ENCODE peak calls at places on chromosomes 5 and 9, in ten cellular contexts. M, Q, D, O, Y, E, N, I, T and K are unnamed samples.

GRCh38 chr5:118791986-118792734 is 196.2 kb downstream of the DTWD2 start:
- DNase-seq in E (peak), Q (peak), I (peak), N (peak), D (peak), M (peak), T (no peak), Y (peak), O (no peak), K (peak)

GRCh38 chr5:61918606-61919005 is 387.4 kb upstream of the KIF2A start:
- DNase-seq in I (no peak), O (no peak), E (no peak), T (no peak), Q (no peak), Y (no peak), D (no peak), M (no peak), N (no peak), K (no peak)

GRCh38 chr9:86575137-86575536 is 220.9 kb upstream of the TUT7 start:
- DNase-seq in Q (no peak), I (no peak), D (no peak), N (no peak), M (no peak), T (no peak), Y (no peak), O (no peak), E (no peak), K (no peak)

GRCh38 chr9:68507098-68507795 is 33.4 kb downstream of the TMEM252 start:
- DNase-seq in D (peak), N (no peak), Q (no peak), E (peak), T (no peak), O (no peak), Y (no peak), I (no peak), M (no peak), K (peak)

GRCh38 chr5:161719157-161719556 is 33.6 kb downstream of the GABRA6 start:
- DNase-seq in E (no peak), Y (no peak), D (no peak), Q (no peak), I (no peak), T (no peak), N (no peak), O (no peak), M (no peak), K (no peak)

GRCh38 chr5:127757576-127757975 is 54.4 kb downstream of the CCDC192 start:
- DNase-seq in M (peak), I (peak), T (no peak), Y (peak), N (no peak), Q (peak), O (no peak), D (peak), E (peak), K (peak)

GRCh38 chr5:67013719-67014118 is 182.9 kb downstream of the CD180 start:
- DNase-seq in E (no peak), Q (no peak), Y (no peak), T (no peak), I (no peak), M (no peak), O (no peak), N (no peak), D (no peak), K (no peak)

GRCh38 chr5:179908528-179908927 is 831 bp upstream of the TBC1D9B start:
- DNase-seq in E (no peak), T (no peak), M (no peak), O (no peak), Y (peak), I (no peak), N (no peak), D (no peak), Q (no peak), K (peak)

GRCh38 chr9:124298646-124299235 is 41.0 kb downstream of the NEK6 start:
- DNase-seq in I (no peak), N (no peak), Y (no peak), T (no peak), O (no peak), D (no peak), E (no peak), Q (no peak), M (no peak), K (no peak)

GRCh38 chr9:131618071-131618479 is 72.8 kb downstream of the PRRT1B start:
- DNase-seq in E (no peak), M (no peak), Q (peak), N (no peak), Y (no peak), I (no peak), O (no peak), D (no peak), T (no peak), K (peak)

GRCh38 chr5:151082976-151083651 is 2.3 kb upstream of the TNIP1 start:
- DNase-seq in I (no peak), O (peak), D (peak), T (peak), Q (no peak), Y (no peak), N (no peak), M (peak), E (no peak), K (no peak)

GRCh38 chr9:93676310-93677054 is 100.1 kb downstream of the PHF2 start:
- DNase-seq in T (no peak), O (no peak), E (no peak), N (no peak), Y (peak), D (no peak), I (no peak), M (no peak), Q (no peak), K (peak)

GRCh38 chr5:127332250-127332649 is 41.7 kb downstream of the MEGF10 start:
- DNase-seq in N (no peak), Y (no peak), D (no peak), M (no peak), E (no peak), O (no peak), T (no peak), I (no peak), Q (no peak), K (no peak)

GRCh38 chr9:83281306-83282255 is 218.6 kb upstream of the RASEF start:
- DNase-seq in T (no peak), M (no peak), N (no peak), I (peak), O (no peak), Y (no peak), Q (peak), D (peak), E (peak), K (peak)

GRCh38 chr5:66814146-66814991 is 218.2 kb downstream of the MAST4 start:
- DNase-seq in E (peak), T (no peak), Y (peak), I (peak), N (no peak), M (peak), Q (peak), O (no peak), D (peak), K (peak)

GRCh38 chr9:118563677-118564076 is 805.6 kb downstream of the BRINP1 start:
- DNase-seq in O (no peak), Q (no peak), I (no peak), E (peak), D (peak), T (no peak), N (no peak), Y (no peak), M (no peak), K (no peak)

GRCh38 chr5:130871346-130872086 is 293.5 kb downstream of the HINT1 start:
- DNase-seq in E (peak), N (no peak), T (peak), Y (no peak), D (peak), O (no peak), Q (no peak), I (peak), M (peak), K (peak)

GRCh38 chr5:172223901-172224873 is 30.2 kb downstream of the EFCAB9 start:
- DNase-seq in T (no peak), O (no peak), Y (no peak), D (no peak), N (no peak), Q (no peak), M (peak), E (no peak), I (no peak), K (no peak)

GRCh38 chr9:109812818-109813281 is 32.9 kb downstream of the PALM2AKAP2 start:
- DNase-seq in E (no peak), D (no peak), N (no peak), Q (no peak), O (no peak), M (no peak), T (no peak), I (peak), Y (no peak), K (no peak)

GRCh38 chr9:134644715-134645606 is 3.4 kb downstream of the COL5A1 start:
- DNase-seq in I (peak), M (no peak), Y (no peak), E (peak), T (no peak), O (no peak), Q (no peak), N (no peak), D (peak), K (peak)

GRCh38 chr5:133467325-133467700 is 145.0 kb downstream of the FSTL4 start:
- DNase-seq in O (no peak), Q (no peak), D (no peak), N (no peak), E (no peak), Y (no peak), I (no peak), T (peak), M (no peak), K (no peak)

GRCh38 chr9:128771745-128772519 is at the start of gene ZER1:
- DNase-seq in D (peak), T (peak), E (peak), M (peak), Q (peak), O (peak), N (peak), Y (peak), I (peak), K (peak)

GRCh38 chr9:3848445-3849114 is 322.8 kb upstream of the RFX3 start:
- DNase-seq in Q (no peak), D (peak), O (no peak), E (peak), M (no peak), T (no peak), I (no peak), Y (peak), N (no peak), K (peak)

GRCh38 chr9:27248702-27249101 is 48.2 kb downstream of the EQTN start:
- DNase-seq in Y (no peak), Q (no peak), D (peak), E (peak), M (no peak), O (no peak), I (no peak), N (no peak), T (no peak), K (no peak)

GRCh38 chr5:132298305-132298704 is 4.1 kb downstream of the SLC22A4 start:
- DNase-seq in T (no peak), O (no peak), I (peak), N (no peak), D (peak), E (peak), M (no peak), Q (no peak), Y (no peak), K (no peak)

GRCh38 chr5:123665822-123666371 is 153.9 kb downstream of the CSNK1G3 start:
- DNase-seq in Q (no peak), I (no peak), D (no peak), O (no peak), M (no peak), N (no peak), Y (no peak), E (no peak), T (no peak), K (no peak)

GRCh38 chr5:142720561-142721275 is 34.8 kb upstream of the FGF1 start:
- DNase-seq in O (no peak), N (no peak), D (no peak), M (no peak), T (no peak), I (no peak), Y (no peak), Q (peak), E (no peak), K (no peak)

GRCh38 chr9:121944741-121945191 is 148.3 kb downstream of the TTLL11 start:
- DNase-seq in E (peak), Y (no peak), Q (no peak), M (no peak), D (peak), I (peak), O (no peak), N (no peak), T (no peak), K (no peak)

GRCh38 chr9:3963266-3964019 is 336.4 kb downstream of the GLIS3 start:
- DNase-seq in N (no peak), M (no peak), I (peak), O (no peak), D (peak), Y (no peak), E (peak), T (no peak), Q (no peak), K (no peak)

GRCh38 chr9:97979778-97980478 is 3.2 kb upstream of the ANP32B start:
- DNase-seq in D (no peak), O (no peak), Q (no peak), M (no peak), I (no peak), N (no peak), E (no peak), T (no peak), Y (no peak), K (no peak)

GRCh38 chr5:111271885-111272284 is 47.7 kb downstream of the CAMK4 start:
- DNase-seq in O (no peak), T (no peak), E (no peak), M (no peak), D (peak), I (no peak), Q (no peak), N (no peak), Y (no peak), K (no peak)

GRCh38 chr9:114516913-114517312 is 11.6 kb upstream of the WHRN start:
- DNase-seq in N (no peak), Q (no peak), O (no peak), I (no peak), M (no peak), E (no peak), D (peak), T (no peak), Y (no peak), K (no peak)

GRCh38 chr9:8456327-8456726 is 656.7 kb upstream of the DMAC1 start:
- DNase-seq in T (no peak), M (no peak), O (no peak), N (no peak), E (no peak), Y (no peak), I (no peak), D (peak), Q (no peak), K (no peak)